ENCODE peak calls at places on chromosomes 4 and X, in nine cellular contexts. B is pancreas, N is nephron progenitor cell, M is A549, G is endothelial cell, H is AG09309, U is GM23338, Z is progenitor cell of endocrine pancreas, T is ovary. Q is an unnamed sample.
A peak's percentile ranks its signal among the peaks of the same experiment; 100 is the strongest.

GRCh38 chr4:8571702-8572685 is 8.2 kb upstream of the GPR78 start:
- DNase-seq in M (no peak), U (no peak), B (peak; percentile 23), Z (no peak), N (no peak), H (no peak), G (no peak), T (no peak), Q (no peak)

GRCh38 chr4:149595500-149595899 is 220.1 kb downstream of the IQCM start:
- DNase-seq in B (no peak), G (no peak), M (no peak), H (no peak), Z (no peak), T (no peak), N (no peak), U (no peak), Q (no peak)

GRCh38 chr4:87391783-87392054 is 731 bp upstream of the HSD17B11 start:
- DNase-seq in H (no peak), G (no peak), U (no peak), M (no peak), N (no peak), Z (no peak), B (no peak), T (no peak), Q (no peak)

GRCh38 chr4:184885602-184886001 is 59.8 kb upstream of the ACSL1 start:
- DNase-seq in T (no peak), U (no peak), Z (no peak), N (no peak), M (no peak), H (no peak), B (no peak), G (no peak), Q (no peak)

GRCh38 chr4:110540606-110541440 is 64.9 kb downstream of the ENPEP start:
- DNase-seq in U (no peak), T (no peak), H (peak; percentile 59), Z (no peak), G (no peak), N (no peak), B (no peak), M (no peak), Q (no peak)

GRCh38 chr4:6466756-6467381 is 5.5 kb downstream of the PPP2R2C start:
- DNase-seq in M (no peak), Z (no peak), G (no peak), U (no peak), B (no peak), N (no peak), T (no peak), H (no peak), Q (no peak)

GRCh38 chrX:153780678-153781427 is at the start of gene SRPK3:
- DNase-seq in M (no peak), H (no peak), T (peak; percentile 49), Z (no peak), B (no peak), N (no peak), U (no peak), G (no peak), Q (no peak)

GRCh38 chr4:95949136-95949765 is 109.4 kb downstream of the PDHA2 start:
- DNase-seq in U (peak; percentile 2), T (no peak), H (no peak), N (no peak), G (no peak), M (no peak), B (no peak), Z (no peak), Q (no peak)

GRCh38 chr4:24808955-24809354 is 13.6 kb downstream of the SOD3 start:
- DNase-seq in Z (no peak), B (no peak), H (no peak), M (no peak), T (no peak), U (no peak), G (no peak), N (no peak), Q (no peak)

GRCh38 chrX:54807524-54808108 is at the start of gene MAGED2:
- DNase-seq in H (no peak), N (peak; percentile 53), Z (no peak), G (peak; percentile 43), U (peak; percentile 56), M (no peak), T (peak; percentile 70), B (no peak), Q (peak; percentile 58)

GRCh38 chr4:159134422-159134821 is 31.5 kb downstream of the RAPGEF2 start:
- DNase-seq in H (no peak), U (no peak), Z (no peak), G (no peak), N (no peak), M (no peak), T (no peak), B (no peak), Q (no peak)

GRCh38 chr4:142713282-142714030 is 132.6 kb downstream of the INPP4B start:
- DNase-seq in G (no peak), T (no peak), U (peak; percentile 44), N (no peak), B (no peak), M (no peak), H (no peak), Z (no peak), Q (no peak)

GRCh38 chr4:17168571-17168970 is 270.1 kb upstream of the LDB2 start:
- DNase-seq in B (no peak), N (no peak), G (no peak), M (no peak), U (peak; percentile 52), H (peak; percentile 37), T (no peak), Z (no peak), Q (no peak)

GRCh38 chr4:17169699-17170098 is 271.3 kb upstream of the LDB2 start:
- DNase-seq in M (no peak), T (no peak), B (no peak), G (no peak), N (no peak), H (no peak), U (no peak), Z (no peak), Q (no peak)

GRCh38 chr4:17174751-17175150 is 276.3 kb upstream of the LDB2 start:
- DNase-seq in H (no peak), M (no peak), U (no peak), G (no peak), N (no peak), B (no peak), T (no peak), Z (no peak), Q (no peak)

GRCh38 chr4:17173300-17173699 is 274.9 kb upstream of the LDB2 start:
- DNase-seq in B (no peak), H (no peak), T (no peak), Z (no peak), G (peak; percentile 16), M (no peak), U (peak; percentile 74), N (peak; percentile 20), Q (no peak)
- TF ChIP-seq CTCF in B (no peak), H (no peak), T (no peak), Z (peak; percentile 31), G (no peak), M (no peak), U (peak; percentile 82), N (peak; percentile 36), Q (no peak)

DNA sequence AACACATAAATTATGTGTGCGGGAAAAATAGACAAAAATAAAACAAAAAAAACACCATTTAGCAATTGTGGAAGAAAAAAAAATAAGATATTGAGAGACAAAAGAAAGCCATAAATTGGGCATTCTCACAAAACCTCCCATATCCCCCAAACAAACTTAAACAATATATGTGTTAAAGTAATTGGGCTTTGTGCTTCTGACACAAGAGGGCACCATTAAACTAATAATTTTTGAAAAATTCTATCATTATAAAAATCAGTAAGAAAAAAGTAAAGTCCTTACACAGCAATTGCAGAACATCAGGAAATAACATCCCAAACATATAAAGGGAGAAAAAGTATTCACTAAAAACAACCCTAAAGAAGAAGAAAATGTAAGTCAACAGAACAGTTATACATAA is 880.7 kb downstream of the TECRL start:
- DNase-seq in T (no peak), B (no peak), G (no peak), H (no peak), N (no peak), U (peak; percentile 5), M (no peak), Z (no peak), Q (no peak)
- TF ChIP-seq CTCF in T (no peak), B (no peak), G (no peak), H (no peak), N (no peak), U (peak; percentile 41), M (peak; percentile 24), Z (peak; percentile 36), Q (no peak)

GRCh38 chrX:21932277-21932996 is 8.1 kb upstream of the SMS start:
- DNase-seq in G (no peak), Z (no peak), M (no peak), T (no peak), N (no peak), B (no peak), U (no peak), H (peak; percentile 80), Q (no peak)
- TF ChIP-seq CTCF in G (no peak), Z (no peak), M (no peak), T (no peak), N (no peak), B (no peak), U (peak; percentile 1), H (no peak), Q (no peak)

GRCh38 chrX:31932769-31933168 is 860.9 kb upstream of the FTHL17 start:
- DNase-seq in H (no peak), N (no peak), G (no peak), Z (no peak), B (no peak), M (no peak), T (no peak), U (no peak), Q (no peak)

GRCh38 chrX:31934842-31935241 is 863.0 kb upstream of the FTHL17 start:
- DNase-seq in N (no peak), U (peak; percentile 2), B (no peak), T (no peak), H (no peak), Z (no peak), M (no peak), G (no peak), Q (no peak)

GRCh38 chrX:31931225-31931624 is 859.4 kb upstream of the FTHL17 start:
- DNase-seq in B (no peak), H (no peak), Z (no peak), T (no peak), N (no peak), G (no peak), U (no peak), M (no peak), Q (no peak)

GRCh38 chrX:31929366-31929765 is 857.5 kb upstream of the FTHL17 start:
- DNase-seq in T (no peak), B (no peak), H (no peak), N (no peak), G (no peak), M (no peak), U (no peak), Z (no peak), Q (no peak)
- TF ChIP-seq CTCF in T (no peak), B (no peak), H (no peak), N (no peak), G (no peak), M (no peak), U (no peak), Z (no peak), Q (no peak)

DNA sequence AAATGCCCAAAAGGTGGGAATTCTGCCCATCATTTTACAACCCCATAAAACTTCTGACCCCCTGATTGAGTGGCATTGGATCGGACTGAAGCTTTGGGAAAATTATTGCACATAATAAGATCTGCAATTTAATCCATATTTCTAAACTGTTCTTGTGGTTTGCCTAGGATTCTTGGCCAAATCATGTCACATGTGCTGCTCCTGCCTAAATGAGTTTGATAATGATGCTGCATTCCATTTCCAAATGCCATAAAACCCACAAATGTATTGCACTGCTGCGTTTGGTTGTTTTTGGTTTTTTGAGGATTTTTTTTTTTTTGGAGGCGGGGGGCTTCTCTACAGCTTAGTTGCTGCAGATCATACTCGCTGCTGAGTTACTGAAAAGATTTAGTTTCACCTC is 153.7 kb downstream of the QDPR start:
- DNase-seq in T (no peak), N (no peak), Z (no peak), G (no peak), M (no peak), H (no peak), U (no peak), B (no peak), Q (no peak)
- TF ChIP-seq CTCF in T (no peak), N (no peak), Z (no peak), G (no peak), M (no peak), H (no peak), U (no peak), B (no peak), Q (no peak)